ENCODE peak calls at places on chromosomes 11 and 22, in four cellular contexts. A is H1, R is HepG2, K is GM12878. Q is an unnamed sample.

GRCh38 chr22:30245985-30246901 is at the start of gene LIF:
- DNase-seq in A (peak; percentile 75), R (no peak), K (no peak), Q (no peak)

GRCh38 chr11:19393119-19393518 is 152.4 kb upstream of the E2F8 start:
- DNase-seq in A (no peak), R (no peak), K (no peak), Q (no peak)

GRCh38 chr11:74319139-74319538 is 7.7 kb upstream of the P4HA3 start:
- DNase-seq in A (no peak), R (no peak), K (no peak), Q (no peak)

GRCh38 chr11:84993386-84993785 is 633.8 kb downstream of the DLG2 start:
- DNase-seq in A (peak; percentile 63), R (peak; percentile 1), K (no peak), Q (peak; percentile 18)

GRCh38 chr11:29051935-29052334 is 943.7 kb downstream of the METTL15 start:
- DNase-seq in A (no peak), R (no peak), K (no peak), Q (no peak)

GRCh38 chr11:122202951-122203456 is 87.0 kb upstream of the BLID start:
- DNase-seq in A (peak; percentile 91), R (peak; percentile 17), K (no peak), Q (peak; percentile 43)

GRCh38 chr11:74084796-74085541 is 76.1 kb upstream of the UCP3 start:
- DNase-seq in A (no peak), R (peak; percentile 79), K (no peak), Q (no peak)

GRCh38 chr11:77127969-77128691 is at the start of gene MYO7A:
- DNase-seq in A (peak; percentile 70), R (peak; percentile 89), K (no peak), Q (no peak)

GRCh38 chr11:46285594-46286033 is 8.2 kb downstream of the CREB3L1 start:
- DNase-seq in A (no peak), R (no peak), K (no peak), Q (no peak)

GRCh38 chr11:116033931-116034553 is 529.8 kb upstream of the CADM1 start:
- DNase-seq in A (no peak), R (no peak), K (no peak), Q (no peak)

GRCh38 chr22:23222033-23222840 is 41.9 kb downstream of the BCR start:
- DNase-seq in A (no peak), R (no peak), K (no peak), Q (no peak)

GRCh38 chr22:30445438-30445936 is 19.9 kb downstream of the MTFP1 start:
- DNase-seq in A (no peak), R (peak; percentile 22), K (no peak), Q (no peak)

GRCh38 chr11:72750086-72750485 is 2.1 kb downstream of the ARAP1 start:
- DNase-seq in A (no peak), R (peak; percentile 61), K (no peak), Q (no peak)

GRCh38 chr22:31119026-31119717 is 3.6 kb upstream of the INPP5J start:
- DNase-seq in A (no peak), R (no peak), K (no peak), Q (no peak)

GRCh38 chr22:22487869-22488597 is 20.5 kb downstream of the ZNF280B start:
- DNase-seq in A (no peak), R (no peak), K (no peak), Q (no peak)

GRCh38 chr11:74748211-74749126 is at the start of gene RNF169:
- DNase-seq in A (peak; percentile 86), R (peak; percentile 91), K (peak; percentile 90), Q (peak; percentile 92)

GRCh38 chr11:11022126-11022730 is 164.4 kb upstream of the ZBED5 start:
- DNase-seq in A (no peak), R (no peak), K (no peak), Q (no peak)

GRCh38 chr22:27670701-27671412 is 130.7 kb downstream of the MN1 start:
- DNase-seq in A (peak; percentile 78), R (peak; percentile 96), K (no peak), Q (peak; percentile 81)

GRCh38 chr11:134500621-134501020 is 88.6 kb upstream of the B3GAT1 start:
- DNase-seq in A (no peak), R (no peak), K (no peak), Q (no peak)

GRCh38 chr11:126194121-126194543 is 17.3 kb downstream of the RPUSD4 start:
- DNase-seq in A (peak; percentile 62), R (peak; percentile 44), K (no peak), Q (no peak)

GRCh38 chr22:24841261-24841660 is 35.2 kb downstream of the SGSM1 start:
- DNase-seq in A (no peak), R (no peak), K (no peak), Q (no peak)

GRCh38 chr22:45615364-45615763 is 56.3 kb upstream of the ATXN10 start:
- DNase-seq in A (no peak), R (no peak), K (no peak), Q (no peak)

GRCh38 chr22:49095366-49095765 is 732.3 kb downstream of the BRD1 start:
- DNase-seq in A (no peak), R (no peak), K (no peak), Q (no peak)

GRCh38 chr11:47241740-47242400 is 6.7 kb downstream of the ACP2 start:
- DNase-seq in A (no peak), R (no peak), K (no peak), Q (no peak)

GRCh38 chr22:48536691-48537591 is 1290.7 kb downstream of the BRD1 start:
- DNase-seq in A (no peak), R (no peak), K (no peak), Q (no peak)

GRCh38 chr11:97722065-97722464 is 1298.7 kb upstream of the CNTN5 start:
- DNase-seq in A (no peak), R (peak; percentile 24), K (no peak), Q (no peak)

GRCh38 chr22:30159082-30159481 is 78.8 kb downstream of the HORMAD2 start:
- DNase-seq in A (no peak), R (no peak), K (no peak), Q (no peak)

GRCh38 chr11:60873533-60873932 is 6.2 kb downstream of the ZP1 start:
- DNase-seq in A (no peak), R (no peak), K (no peak), Q (no peak)

GRCh38 chr22:46976130-46976529 is 213.7 kb downstream of the TBC1D22A start:
- DNase-seq in A (no peak), R (no peak), K (no peak), Q (no peak)
- H3K4me1 ChIP-seq in A (no peaks in the 10 kb centered on the region), R (peaks cover 1% of the 10 kb centered on the region), K (no peaks in the 10 kb centered on the region), Q (no peaks in the 10 kb centered on the region)

GRCh38 chr11:119614227-119615002 is 114.6 kb downstream of the NECTIN1 start:
- DNase-seq in A (no peak), R (peak; percentile 47), K (no peak), Q (peak; percentile 48)

GRCh38 chr11:119616586-119617342 is 112.2 kb downstream of the NECTIN1 start:
- DNase-seq in A (no peak), R (no peak), K (no peak), Q (no peak)

GRCh38 chr11:119617343-119617713 is 111.7 kb downstream of the NECTIN1 start:
- DNase-seq in A (no peak), R (no peak), K (no peak), Q (no peak)

GRCh38 chr11:119615003-119615878 is 113.8 kb downstream of the NECTIN1 start:
- DNase-seq in A (no peak), R (peak; percentile 83), K (peak; percentile 48), Q (no peak)

DNA sequence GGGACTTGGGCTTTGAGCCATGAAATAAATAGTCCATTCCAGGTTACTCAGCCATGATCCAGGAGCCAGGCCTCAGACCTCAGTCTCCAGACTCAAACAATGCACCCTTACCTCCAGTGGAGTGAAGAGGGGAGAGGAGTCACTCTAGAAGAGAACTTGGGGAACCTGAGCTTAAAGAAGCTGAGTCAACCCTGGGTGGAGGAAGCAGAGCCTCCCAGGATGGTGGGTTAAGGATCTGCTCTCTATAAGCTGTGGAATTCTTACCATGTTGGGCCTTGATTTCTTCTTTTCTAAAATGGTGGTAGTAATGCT is 113.2 kb downstream of the NECTIN1 start:
- DNase-seq in A (no peak), R (no peak), K (no peak), Q (no peak)
- TF ChIP-seq ZNF274 in A (no peak), R (no peak), K (no peak), Q (no peak)

GRCh38 chr22:35349704-35350538 is 31.0 kb upstream of the HMOX1 start:
- DNase-seq in A (no peak), R (no peak), K (no peak), Q (no peak)
- TF ChIP-seq SUZ12 in A (no peak), R (no peak), K (no peak), Q (no peak)

DNA sequence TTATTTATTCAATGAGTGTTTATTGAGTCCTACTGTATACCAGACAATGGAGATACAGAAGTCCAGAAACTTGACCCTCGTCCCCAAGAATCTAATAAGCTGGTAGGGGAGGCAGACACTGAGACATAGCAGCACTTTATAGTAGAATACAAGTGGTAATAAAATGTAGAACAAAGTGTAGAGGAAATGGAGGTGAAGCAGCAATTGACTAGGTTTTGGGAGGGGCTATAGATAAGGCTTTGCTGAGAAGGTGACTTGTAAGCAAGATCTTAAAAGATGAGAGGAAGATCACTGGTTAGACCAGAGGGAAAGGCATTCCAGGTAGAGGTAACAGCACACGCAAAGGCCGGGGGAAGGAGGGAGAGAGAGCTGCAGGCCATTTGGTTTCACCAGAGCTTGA is 57.3 kb downstream of the ZBTB16 start:
- DNase-seq in A (no peak), R (no peak), K (no peak), Q (no peak)
- H3K4me1 ChIP-seq in A (no peaks in the 10 kb centered on the region), R (no peaks in the 10 kb centered on the region), K (no peaks in the 10 kb centered on the region), Q (no peaks in the 10 kb centered on the region)

GRCh38 chr11:15341587-15341986 is 226.9 kb downstream of the INSC start:
- DNase-seq in A (no peak), R (no peak), K (no peak), Q (no peak)

GRCh38 chr11:15349413-15349812 is 234.7 kb downstream of the INSC start:
- DNase-seq in A (no peak), R (no peak), K (no peak), Q (no peak)

GRCh38 chr11:15347969-15348734 is 233.4 kb downstream of the INSC start:
- DNase-seq in A (no peak), R (no peak), K (no peak), Q (no peak)

GRCh38 chr11:15342163-15342562 is 227.4 kb downstream of the INSC start:
- DNase-seq in A (no peak), R (no peak), K (no peak), Q (no peak)

GRCh38 chr11:15346907-15347306 is 232.2 kb downstream of the INSC start:
- DNase-seq in A (no peak), R (no peak), K (no peak), Q (no peak)
- TF ChIP-seq ZNF274 in A (no peak), R (no peak), K (no peak), Q (no peak)

DNA sequence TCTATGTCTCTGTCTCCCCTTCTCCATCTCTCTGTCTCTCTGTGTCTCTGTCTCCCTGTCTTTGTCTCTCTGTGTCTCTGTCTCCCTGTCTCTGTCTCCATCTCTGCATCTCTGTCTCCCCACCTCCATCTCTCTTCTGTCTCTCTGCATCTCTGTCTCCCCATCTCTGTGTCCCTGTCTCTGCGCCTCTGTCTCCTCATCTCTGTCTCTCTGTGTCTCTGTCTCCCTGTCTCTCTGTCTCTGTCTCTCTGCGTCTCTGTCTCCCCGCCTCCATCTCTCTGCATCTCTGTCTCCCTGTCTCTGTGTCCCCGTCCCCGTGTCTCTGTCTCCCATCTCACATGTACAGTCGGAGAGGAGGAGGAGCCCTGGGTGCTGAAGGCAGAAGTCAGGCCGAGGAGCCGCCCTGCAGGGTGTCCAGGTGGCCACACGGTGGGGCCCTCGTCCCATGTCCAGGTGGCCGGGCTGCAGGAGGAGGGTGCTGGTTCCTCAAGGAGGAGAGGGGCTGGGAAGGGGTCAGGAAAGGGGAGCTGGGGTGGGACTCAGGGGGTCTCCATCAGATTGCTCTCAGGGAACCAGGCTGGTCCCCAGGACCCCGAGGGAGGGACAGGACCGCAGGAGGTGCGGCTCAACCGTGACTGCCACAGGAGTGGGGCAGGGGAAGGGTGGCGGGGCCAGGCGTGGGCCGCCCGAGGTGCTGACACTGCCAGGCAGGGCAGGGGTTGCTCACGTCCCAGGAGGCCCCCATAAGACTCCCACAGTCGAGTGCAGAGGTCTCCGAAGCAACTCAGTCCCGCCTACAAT is 25.6 kb upstream of the TH start:
- DNase-seq in A (peak; percentile 88), R (peak; percentile 55), K (no peak), Q (peak; percentile 66)
- TF ChIP-seq SUZ12 in A (no peak), R (no peak), K (no peak), Q (no peak)

Q was measured in NT2/D1.